ENCODE peak calls at places on chromosome X, in seven cellular contexts. G, D, M, U, B, I and H are unnamed samples.
A peak's percentile ranks its signal among the peaks of the same experiment; 100 is the strongest.

GRCh38 chrX:13662537-13662841 is 9.5 kb downstream of the TCEANC start:
- DNase-seq in I (no peak), G (peak; percentile 83), U (no peak), B (no peak), M (no peak), D (no peak), H (peak; percentile 84)

GRCh38 chrX:133649659-133650058 is 234.4 kb upstream of the GPC4 start:
- DNase-seq in G (no peak), U (no peak), M (peak; percentile 74), B (no peak), I (no peak), D (no peak), H (no peak)

GRCh38 chrX:42247241-42247640 is 323.9 kb upstream of the CASK start:
- DNase-seq in U (no peak), M (no peak), G (no peak), I (no peak), D (no peak), B (no peak), H (peak; percentile 14)

GRCh38 chrX:39755152-39756032 is 342.4 kb downstream of the BCOR start:
- DNase-seq in U (no peak), G (peak; percentile 96), B (no peak), M (no peak), I (no peak), D (no peak), H (peak; percentile 93)

GRCh38 chrX:148133099-148133725 is 152.1 kb downstream of the FMR1NB start:
- DNase-seq in I (no peak), M (no peak), D (no peak), U (no peak), G (no peak), B (no peak), H (peak; percentile 15)

GRCh38 chrX:132775230-132775823 is 183.1 kb downstream of the HS6ST2 start:
- DNase-seq in G (no peak), B (no peak), U (no peak), I (no peak), D (no peak), M (no peak), H (no peak)

GRCh38 chrX:134669378-134670098 is 11.3 kb upstream of the PLAC1 start:
- DNase-seq in M (no peak), I (no peak), U (no peak), B (no peak), D (no peak), G (peak; percentile 96), H (peak; percentile 93)

GRCh38 chrX:67619253-67619652 is 75.4 kb downstream of the AR start:
- DNase-seq in U (no peak), G (peak; percentile 85), M (no peak), B (no peak), D (no peak), I (no peak), H (peak; percentile 84)

GRCh38 chrX:112979879-112980278 is 139.2 kb upstream of the AMOT start:
- DNase-seq in U (no peak), B (no peak), D (no peak), M (no peak), I (no peak), G (no peak), H (no peak)

GRCh38 chrX:22603060-22603459 is 330.3 kb downstream of the CBLL2 start:
- DNase-seq in B (no peak), D (no peak), G (no peak), M (no peak), I (no peak), U (no peak), H (no peak)

GRCh38 chrX:54447461-54447860 is 7.3 kb downstream of the TSR2 start:
- DNase-seq in I (no peak), G (peak; percentile 6), D (no peak), U (no peak), B (no peak), M (no peak), H (peak; percentile 27)

GRCh38 chrX:48002929-48003328 is 860 bp downstream of the ZNF182 start:
- DNase-seq in I (no peak), G (no peak), D (no peak), B (no peak), M (no peak), U (no peak), H (no peak)

GRCh38 chrX:1466971-1467561 is 14.4 kb upstream of the ASMTL start:
- DNase-seq in G (no peak), D (no peak), M (no peak), U (peak; percentile 72), B (peak; percentile 68), I (no peak), H (no peak)

GRCh38 chrX:141405486-141405877 is 163.2 kb upstream of the SPANXC start:
- DNase-seq in M (no peak), D (no peak), G (no peak), I (no peak), U (no peak), B (no peak), H (peak; percentile 22)

GRCh38 chrX:17032351-17032750 is 85.9 kb downstream of the REPS2 start:
- DNase-seq in D (no peak), U (no peak), I (no peak), M (no peak), B (no peak), G (peak; percentile 7), H (peak; percentile 59)

GRCh38 chrX:41921492-41922124 is 1.7 kb downstream of the CASK start:
- DNase-seq in D (no peak), M (no peak), I (no peak), B (peak; percentile 16), U (no peak), G (peak; percentile 26), H (peak; percentile 68)

GRCh38 chrX:9466115-9466495 is 1.2 kb downstream of the TBL1X start:
- DNase-seq in M (no peak), D (no peak), G (peak; percentile 53), U (no peak), I (peak; percentile 15), B (no peak), H (peak; percentile 43)

GRCh38 chrX:154734101-154734781 is 16.6 kb downstream of the GAB3 start:
- DNase-seq in U (peak; percentile 66), B (no peak), M (no peak), I (no peak), G (peak; percentile 70), D (no peak), H (peak; percentile 60)

GRCh38 chrX:108582151-108582550 is 142.5 kb downstream of the COL4A5 start:
- DNase-seq in G (no peak), B (no peak), I (no peak), U (no peak), M (no peak), D (no peak), H (no peak)

GRCh38 chrX:121356139-121356849 is 308.9 kb downstream of the GLUD2 start:
- DNase-seq in D (no peak), M (no peak), U (no peak), G (no peak), B (no peak), I (no peak), H (no peak)

GRCh38 chrX:123835661-123836371 is 24.0 kb upstream of the XIAP start:
- DNase-seq in U (no peak), G (peak; percentile 74), D (no peak), M (no peak), B (no peak), I (no peak), H (peak; percentile 84)

GRCh38 chrX:40096395-40097091 is 1.2 kb downstream of the BCOR start:
- DNase-seq in U (peak; percentile 86), B (peak; percentile 54), I (peak; percentile 30), D (no peak), G (peak; percentile 58), M (no peak), H (peak; percentile 64)

GRCh38 chrX:47523297-47523696 is 37.7 kb upstream of the ARAF start:
- DNase-seq in G (peak; percentile 76), U (peak; percentile 79), B (peak; percentile 88), D (peak; percentile 70), M (no peak), I (peak; percentile 83), H (peak; percentile 85)

GRCh38 chrX:118596428-118596827 is 100.8 kb downstream of the DOCK11 start:
- DNase-seq in I (no peak), B (no peak), U (no peak), M (no peak), D (no peak), G (no peak), H (no peak)

GRCh38 chrX:38126179-38126578 is 94.5 kb downstream of the SRPX start:
- DNase-seq in I (no peak), B (no peak), M (no peak), D (no peak), U (no peak), G (no peak), H (no peak)

GRCh38 chrX:56994375-56995270 is 718 bp downstream of the SPIN3 start:
- DNase-seq in G (no peak), D (no peak), U (no peak), M (no peak), B (peak; percentile 6), I (peak; percentile 20), H (peak; percentile 22)

GRCh38 chrX:103805860-103806259 is 26.2 kb downstream of the RAB9B start:
- DNase-seq in D (no peak), B (no peak), G (no peak), M (no peak), U (no peak), I (no peak), H (no peak)

GRCh38 chrX:4710618-4711433 is 997.4 kb upstream of the PRKX start:
- DNase-seq in U (no peak), D (no peak), G (no peak), M (no peak), B (no peak), I (peak; percentile 23), H (no peak)

GRCh38 chrX:120014354-120015129 is 62.9 kb downstream of the RHOXF2B start:
- DNase-seq in I (no peak), U (no peak), G (no peak), B (no peak), D (no peak), M (no peak), H (no peak)

GRCh38 chrX:12292996-12293765 is 154.9 kb downstream of the FRMPD4 start:
- DNase-seq in B (no peak), M (no peak), I (no peak), U (no peak), D (no peak), G (peak; percentile 82), H (no peak)

GRCh38 chrX:146449243-146449642 is 360.3 kb upstream of the CXorf51B start:
- DNase-seq in D (no peak), B (no peak), I (no peak), M (no peak), U (no peak), G (no peak), H (no peak)

GRCh38 chrX:9562851-9563250 is 98.0 kb downstream of the TBL1X start:
- DNase-seq in G (peak; percentile 94), B (no peak), M (no peak), I (no peak), U (no peak), D (no peak), H (peak; percentile 84)

GRCh38 chrX:127726227-127726626 is 326.0 kb downstream of the ACTRT1 start:
- DNase-seq in G (no peak), M (no peak), U (no peak), I (no peak), D (no peak), B (no peak), H (no peak)